ENCODE peak calls at places on chromosomes 12 and 14, in ten cellular contexts. E is left ventricle myocardium superior; G is activated CD8-positive, alpha-beta memory T cell treated with anti-CD3 and anti-CD28 coated beads, Interleukin-2, amount 10 ng/mL, durations not matched to agents 7 days and 5 days; B is cardiac fibroblast; D is activated T-cell treated with anti-CD3 and anti-CD28 coated beads for 48 hours; L is HuH-7; W is OCI-M1; Z is activated CD4-positive, alpha-beta T cell treated with anti-CD3 and anti-CD28 coated beads, Interleukin-2, amount 50 U/mL, for 24 hours; F is NCI-H187 treated with DMSO at 0.1 percent for 48 hours; O is GM12892. H is an unnamed sample.
A peak's percentile ranks its signal among the peaks of the same experiment; 100 is the strongest.

GRCh38 chr14:104464907-104465306 is 114.7 kb upstream of the C14orf180 start:
- DNase-seq in E (no peak), G (peak; percentile 26), B (no peak), D (no peak), L (no peak), W (no peak), Z (no peak), F (no peak), O (no peak), H (no peak)

GRCh38 chr12:69467400-69467799 is 2.8 kb upstream of the FRS2 start:
- DNase-seq in E (no peak), G (no peak), B (no peak), D (no peak), L (no peak), W (no peak), Z (no peak), F (no peak), O (no peak), H (no peak)

GRCh38 chr14:79543966-79544365 is 667.3 kb downstream of the DIO2 start:
- DNase-seq in E (no peak), G (no peak), B (peak; percentile 40), D (no peak), L (peak; percentile 4), W (peak; percentile 3), Z (no peak), F (no peak), O (no peak), H (peak; percentile 22)

GRCh38 chr14:64720190-64720589 is 16.0 kb downstream of the PLEKHG3 start:
- DNase-seq in E (no peak), G (no peak), B (no peak), D (no peak), L (no peak), W (no peak), Z (no peak), F (no peak), O (no peak), H (no peak)

GRCh38 chr14:41636492-41637392 is 30.1 kb downstream of the LRFN5 start:
- DNase-seq in E (no peak), G (no peak), B (no peak), D (no peak), L (no peak), W (no peak), Z (no peak), F (no peak), O (no peak), H (no peak)

GRCh38 chr14:75428230-75429104 is 645 bp downstream of the JDP2 start:
- DNase-seq in E (peak; percentile 78), G (no peak), B (peak; percentile 33), D (peak; percentile 6), L (no peak), W (peak; percentile 24), Z (no peak), F (no peak), O (peak; percentile 54), H (no peak)

GRCh38 chr14:66636240-66636639 is 128.3 kb downstream of the GPHN start:
- DNase-seq in E (no peak), G (no peak), B (no peak), D (no peak), L (no peak), W (no peak), Z (no peak), F (no peak), O (no peak), H (no peak)

GRCh38 chr12:132310181-132311040 is 19.0 kb downstream of the GALNT9 start:
- DNase-seq in E (peak; percentile 18), G (no peak), B (peak; percentile 29), D (no peak), L (no peak), W (no peak), Z (no peak), F (no peak), O (no peak), H (no peak)

GRCh38 chr12:40287369-40287975 is 62.7 kb downstream of the LRRK2 start:
- DNase-seq in E (no peak), G (no peak), B (no peak), D (no peak), L (no peak), W (no peak), Z (no peak), F (no peak), O (no peak), H (no peak)

GRCh38 chr14:101733211-101733610 is 28.3 kb upstream of the PPP2R5C start:
- DNase-seq in E (no peak), G (no peak), B (peak; percentile 53), D (no peak), L (no peak), W (peak; percentile 43), Z (no peak), F (no peak), O (no peak), H (peak; percentile 13)

GRCh38 chr14:81594012-81594411 is 60.4 kb upstream of the SEL1L start:
- DNase-seq in E (peak; percentile 40), G (no peak), B (peak; percentile 6), D (no peak), L (no peak), W (no peak), Z (no peak), F (no peak), O (no peak), H (no peak)

GRCh38 chr14:77097006-77097688 is 911 bp upstream of the CIPC start:
- DNase-seq in E (no peak), G (no peak), B (peak; percentile 51), D (no peak), L (no peak), W (peak; percentile 61), Z (no peak), F (no peak), O (no peak), H (peak; percentile 52)